ENCODE peak calls at places on chromosomes 5 and 9, in six cellular contexts. E is activated T-helper 1 cell treated with anti-CD3 and anti-CD28 coated beads, Interleukin-12 subunit alpha, Interleukin-12 subunit beta, Interleukin-2, Interleukin-4 antibody, amounts not matched to agents 30 ng/mL and 10 ng/mL and 1 ng/mL, durations not matched to agents 14 hours and 24 hours and 36 hours; B is adrenal gland; V is CD8-positive, alpha-beta memory T cell; T is activated naive CD4-positive, alpha-beta T cell; Z is substantia nigra. C is an unnamed sample.

GRCh38 chr9:76980566-76980965 is 38.9 kb upstream of the FOXB2 start:
- DNase-seq in E (no peak), B (no peak), V (no peak), T (no peak), Z (no peak), C (no peak)

GRCh38 chr9:123834907-123835562 is 94.9 kb downstream of the DENND1A start:
- DNase-seq in E (no peak), B (no peak), V (no peak), T (no peak), Z (no peak), C (no peak)

GRCh38 chr5:150895431-150896428 is 9.1 kb downstream of the ZNF300 start:
- DNase-seq in E (no peak), B (no peak), V (no peak), T (no peak), Z (no peak), C (no peak)

GRCh38 chr5:11130111-11130510 is 369.1 kb upstream of the DAP start:
- DNase-seq in E (no peak), B (no peak), V (no peak), T (no peak), Z (no peak), C (no peak)

GRCh38 chr9:89863837-89864236 is 259.0 kb downstream of the GADD45G start:
- DNase-seq in E (no peak), B (no peak), V (no peak), T (no peak), Z (no peak), C (no peak)

GRCh38 chr9:354453-354852 is 139.8 kb downstream of the DOCK8 start:
- DNase-seq in E (no peak), B (no peak), V (no peak), T (no peak), Z (no peak), C (no peak)

GRCh38 chr5:136006767-136007251 is 22.0 kb upstream of the TGFBI start:
- DNase-seq in E (no peak), B (no peak), V (no peak), T (no peak), Z (no peak), C (no peak)

GRCh38 chr5:180435594-180435993 is 58.6 kb upstream of the CNOT6 start:
- DNase-seq in E (no peak), B (no peak), V (no peak), T (no peak), Z (no peak), C (no peak)

GRCh38 chr5:8500426-8500825 is 631.5 kb downstream of the MTRR start:
- DNase-seq in E (no peak), B (no peak), V (no peak), T (no peak), Z (no peak), C (no peak)

GRCh38 chr9:113993838-113994540 is 84.1 kb downstream of the AMBP start:
- DNase-seq in E (no peak), B (peak), V (no peak), T (no peak), Z (peak), C (peak)

GRCh38 chr9:123820139-123820538 is 109.8 kb downstream of the DENND1A start:
- DNase-seq in E (no peak), B (no peak), V (no peak), T (no peak), Z (no peak), C (no peak)

GRCh38 chr9:127796225-127796813 is 6.4 kb upstream of the FPGS start:
- DNase-seq in E (no peak), B (peak), V (no peak), T (no peak), Z (no peak), C (peak)

GRCh38 chr9:97554566-97555075 is 53.2 kb downstream of the TMOD1 start:
- DNase-seq in E (no peak), B (no peak), V (no peak), T (no peak), Z (no peak), C (no peak)

GRCh38 chr5:87729786-87730185 is 317.1 kb upstream of the CCNH start:
- DNase-seq in E (no peak), B (no peak), V (no peak), T (no peak), Z (no peak), C (no peak)

GRCh38 chr9:106077731-106078130 is 383.4 kb downstream of the TMEM38B start:
- DNase-seq in E (no peak), B (no peak), V (no peak), T (no peak), Z (no peak), C (no peak)

GRCh38 chr5:172820046-172820767 is 13.8 kb upstream of the ERGIC1 start:
- DNase-seq in E (no peak), B (no peak), V (no peak), T (no peak), Z (no peak), C (no peak)

C was measured in mucosa of gallbladder.